ENCODE peak calls at places on chromosomes 16 and 17, in ten cellular contexts. C is astrocyte, H is heart right ventricle, K is cardiac fibroblast, D is choroid plexus epithelial cell, S is mucosa of descending colon, O is body of pancreas, P is lower leg skin, Y is GM12865, E is HFF-Myc. I is an unnamed sample.

GRCh38 chr16:85249418-85249817 is 137.1 kb upstream of the CIBAR2 start:
- DNase-seq in C (no peak), H (no peak), K (no peak), D (no peak), S (no peak), O (peak), P (no peak), Y (no peak), E (no peak), I (no peak)

GRCh38 chr16:64406661-64407267 is 715.1 kb downstream of the CDH11 start:
- DNase-seq in C (no peak), H (no peak), K (no peak), D (no peak), S (no peak), O (no peak), P (no peak), Y (no peak), E (no peak), I (no peak)

GRCh38 chr17:79890706-79891105 is 51.5 kb upstream of the CBX4 start:
- DNase-seq in C (no peak), H (no peak), K (no peak), D (no peak), S (no peak), O (peak), P (no peak), Y (no peak), E (no peak), I (no peak)

GRCh38 chr17:82049106-82049505 is 2.5 kb downstream of the RFNG start:
- DNase-seq in C (no peak), H (no peak), K (no peak), D (no peak), S (no peak), O (no peak), P (no peak), Y (no peak), E (no peak), I (no peak)

GRCh38 chr17:77127735-77128361 is 12.9 kb upstream of the SEC14L1 start:
- DNase-seq in C (peak), H (peak), K (peak), D (peak), S (peak), O (peak), P (peak), Y (peak), E (no peak), I (no peak)

GRCh38 chr17:4573682-4574081 is 10.6 kb upstream of the SMTNL2 start:
- DNase-seq in C (no peak), H (peak), K (no peak), D (no peak), S (peak), O (no peak), P (no peak), Y (peak), E (no peak), I (no peak)

GRCh38 chr16:86823895-86824671 is 245.7 kb downstream of the FOXL1 start:
- DNase-seq in C (peak), H (no peak), K (peak), D (peak), S (no peak), O (no peak), P (peak), Y (no peak), E (no peak), I (peak)

GRCh38 chr17:78573955-78574354 is 3.2 kb downstream of the DNAH17 start:
- DNase-seq in C (no peak), H (no peak), K (no peak), D (no peak), S (no peak), O (no peak), P (no peak), Y (peak), E (no peak), I (no peak)

GRCh38 chr17:27473748-27474609 is 17.7 kb downstream of the KSR1 start:
- DNase-seq in C (no peak), H (peak), K (peak), D (peak), S (no peak), O (peak), P (no peak), Y (peak), E (no peak), I (no peak)

GRCh38 chr17:57975044-57975443 is 13.0 kb downstream of the VEZF1 start:
- DNase-seq in C (no peak), H (no peak), K (peak), D (peak), S (no peak), O (no peak), P (no peak), Y (no peak), E (no peak), I (peak)

GRCh38 chr17:9268546-9268945 is 247.2 kb downstream of the NTN1 start:
- DNase-seq in C (no peak), H (no peak), K (no peak), D (no peak), S (no peak), O (no peak), P (no peak), Y (no peak), E (no peak), I (no peak)

GRCh38 chr17:6660765-6661463 is 9.4 kb downstream of the C17orf100 start:
- DNase-seq in C (no peak), H (no peak), K (no peak), D (no peak), S (no peak), O (no peak), P (peak), Y (peak), E (no peak), I (no peak)

GRCh38 chr17:6657633-6658287 is 6.2 kb downstream of the C17orf100 start:
- DNase-seq in C (no peak), H (no peak), K (no peak), D (no peak), S (no peak), O (no peak), P (peak), Y (no peak), E (no peak), I (no peak)

GRCh38 chr17:6666077-6666521 is 14.5 kb downstream of the C17orf100 start:
- DNase-seq in C (peak), H (peak), K (peak), D (peak), S (no peak), O (peak), P (peak), Y (peak), E (peak), I (peak)

GRCh38 chr17:6660101-6660500 is 8.5 kb downstream of the C17orf100 start:
- DNase-seq in C (no peak), H (no peak), K (no peak), D (no peak), S (no peak), O (no peak), P (peak), Y (no peak), E (no peak), I (no peak)

GRCh38 chr17:6661464-6661848 is 9.9 kb downstream of the C17orf100 start:
- DNase-seq in C (no peak), H (no peak), K (no peak), D (no peak), S (no peak), O (no peak), P (no peak), Y (no peak), E (no peak), I (no peak)
- H3K4me3 ChIP-seq in C (no peak), H (no peak), K (no peak), D (no peak), S (no peak), O (no peak), P (no peak), Y (no peak), E (no peak), I (no peak)

GRCh38 chr17:83100220-83100852 is 20.9 kb downstream of the METRNL start:
- DNase-seq in C (no peak), H (no peak), K (peak), D (peak), S (peak), O (no peak), P (no peak), Y (no peak), E (no peak), I (peak)
- H3K4me3 ChIP-seq in C (no peak), H (peak), K (no peak), D (no peak), S (no peak), O (no peak), P (no peak), Y (no peak), E (no peak), I (no peak)

GRCh38 chr17:14301279-14301760 is 439 bp downstream of the HS3ST3B1 start:
- DNase-seq in C (no peak), H (no peak), K (no peak), D (peak), S (no peak), O (no peak), P (no peak), Y (no peak), E (no peak), I (no peak)

GRCh38 chr17:14304222-14304844 is 3.5 kb downstream of the HS3ST3B1 start:
- DNase-seq in C (no peak), H (no peak), K (no peak), D (peak), S (no peak), O (no peak), P (peak), Y (no peak), E (no peak), I (peak)

GRCh38 chr17:14301761-14302401 is 1.0 kb downstream of the HS3ST3B1 start:
- DNase-seq in C (no peak), H (no peak), K (peak), D (peak), S (peak), O (peak), P (peak), Y (peak), E (no peak), I (peak)

GRCh38 chr17:14303343-14304221 is 2.7 kb downstream of the HS3ST3B1 start:
- DNase-seq in C (no peak), H (no peak), K (no peak), D (peak), S (no peak), O (no peak), P (peak), Y (no peak), E (no peak), I (peak)

DNA sequence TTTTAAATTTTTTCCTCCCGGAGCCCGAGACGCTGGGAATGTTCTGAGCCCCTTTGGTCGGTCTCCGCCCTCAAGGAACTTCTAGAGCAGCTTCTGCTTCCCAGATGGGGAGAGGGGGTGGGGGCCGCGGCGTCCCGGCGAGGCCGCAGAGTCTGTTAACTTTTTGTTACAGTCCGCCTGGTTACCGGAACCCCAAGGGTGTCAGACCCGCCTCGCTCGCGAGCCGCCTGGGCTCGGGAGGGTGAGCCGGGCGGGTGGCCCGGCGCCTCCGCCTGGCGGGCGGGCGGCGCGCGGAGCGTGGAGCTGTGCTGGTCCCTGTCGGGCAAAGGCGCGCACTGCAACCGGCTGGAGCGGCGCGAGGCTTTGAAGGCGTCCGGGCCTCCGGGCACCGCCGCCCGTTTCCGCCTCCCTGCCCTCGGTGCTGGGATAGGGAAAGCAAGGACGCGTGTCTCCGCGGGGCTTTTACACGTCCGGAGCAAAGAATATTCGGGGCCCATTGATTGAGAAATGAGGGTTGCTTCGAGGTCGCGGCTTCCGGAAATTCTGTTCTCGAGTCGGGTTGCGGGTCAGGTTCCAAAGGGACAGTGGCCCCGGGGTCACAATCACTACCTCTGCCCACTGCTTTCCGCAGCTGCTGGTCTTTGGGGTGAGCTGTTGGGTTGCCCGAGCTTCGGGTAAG is 1.7 kb downstream of the HS3ST3B1 start:
- DNase-seq in C (peak), H (peak), K (peak), D (peak), S (peak), O (peak), P (peak), Y (peak), E (no peak), I (peak)
- H3K4me3 ChIP-seq in C (peak), H (peak), K (peak), D (peak), S (peak), O (peak), P (peak), Y (peak), E (peak), I (peak)

GRCh38 chr17:6711081-6711674 is 2.0 kb downstream of the SLC13A5 start:
- DNase-seq in C (no peak), H (no peak), K (no peak), D (no peak), S (no peak), O (no peak), P (peak), Y (no peak), E (no peak), I (no peak)
- H3K4me3 ChIP-seq in C (no peak), H (no peak), K (no peak), D (no peak), S (no peak), O (no peak), P (no peak), Y (no peak), E (no peak), I (no peak)

GRCh38 chr16:83926726-83927397 is 26.2 kb upstream of the OSGIN1 start:
- DNase-seq in C (peak), H (peak), K (peak), D (peak), S (peak), O (peak), P (peak), Y (peak), E (peak), I (peak)
- H3K4me3 ChIP-seq in C (peak), H (no peak), K (no peak), D (no peak), S (no peak), O (no peak), P (no peak), Y (no peak), E (no peak), I (peak)

I was measured in fibroblast of the aortic adventitia.